ENCODE peak calls at places on chromosome 1, in four cellular contexts. One of them, this sample, is unnamed.

GRCh38 chr1:201535778-201536245 is 3.1 kb upstream of the NAV1 start:
- DNase-seq in BJ: no peak
- DNase-seq in neural progenitor cell: no peak
- DNase-seq in heart right ventricle: no peak
- DNase-seq in this sample: no peak

GRCh38 chr1:152626688-152627087 is 3.8 kb upstream of the LCE3A start:
- DNase-seq in BJ: no peak
- DNase-seq in neural progenitor cell: no peak
- DNase-seq in heart right ventricle: no peak
- DNase-seq in this sample: no peak

GRCh38 chr1:203038217-203038741 is 12.0 kb downstream of the PPFIA4 start:
- DNase-seq in BJ: no peak
- DNase-seq in neural progenitor cell: no peak
- DNase-seq in heart right ventricle: peak; percentile 69
- DNase-seq in this sample: peak; percentile 66

GRCh38 chr1:48498096-48498791 is 26.2 kb upstream of the SPATA6 start:
- DNase-seq in BJ: no peak
- DNase-seq in neural progenitor cell: peak; percentile 81
- DNase-seq in heart right ventricle: peak; percentile 80
- DNase-seq in this sample: peak; percentile 31

GRCh38 chr1:59285691-59286090 is 11.2 kb upstream of the FGGY start:
- DNase-seq in BJ: no peak
- DNase-seq in neural progenitor cell: no peak
- DNase-seq in heart right ventricle: no peak
- DNase-seq in this sample: peak; percentile 70

GRCh38 chr1:63112155-63112914 is 210.0 kb upstream of the FOXD3 start:
- DNase-seq in BJ: no peak
- DNase-seq in neural progenitor cell: peak; percentile 28
- DNase-seq in heart right ventricle: no peak
- DNase-seq in this sample: peak; percentile 79

GRCh38 chr1:13513885-13514546 is at the start of gene LRRC38:
- DNase-seq in BJ: no peak
- DNase-seq in neural progenitor cell: peak; percentile 65
- DNase-seq in heart right ventricle: peak; percentile 28
- DNase-seq in this sample: no peak

GRCh38 chr1:173406783-173407230 is 70.3 kb upstream of the PRDX6 start:
- DNase-seq in BJ: no peak
- DNase-seq in neural progenitor cell: no peak
- DNase-seq in heart right ventricle: no peak
- DNase-seq in this sample: no peak

GRCh38 chr1:24318988-24319863 is at the start of gene GRHL3:
- DNase-seq in BJ: no peak
- DNase-seq in neural progenitor cell: no peak
- DNase-seq in heart right ventricle: no peak
- DNase-seq in this sample: no peak

GRCh38 chr1:11062965-11063401 is 3.2 kb upstream of the SRM start:
- DNase-seq in BJ: no peak
- DNase-seq in neural progenitor cell: no peak
- DNase-seq in heart right ventricle: no peak
- DNase-seq in this sample: peak; percentile 77

GRCh38 chr1:172246521-172247390 is 173.7 kb upstream of the C1orf105 start:
- DNase-seq in BJ: no peak
- DNase-seq in neural progenitor cell: no peak
- DNase-seq in heart right ventricle: no peak
- DNase-seq in this sample: no peak

GRCh38 chr1:221316491-221317056 is 425.3 kb downstream of the DUSP10 start:
- DNase-seq in BJ: peak; percentile 47
- DNase-seq in neural progenitor cell: no peak
- DNase-seq in heart right ventricle: no peak
- DNase-seq in this sample: peak; percentile 29

GRCh38 chr1:214899908-214900470 is 182.5 kb upstream of the KCNK2 start:
- DNase-seq in BJ: no peak
- DNase-seq in neural progenitor cell: peak; percentile 49
- DNase-seq in heart right ventricle: no peak
- DNase-seq in this sample: peak; percentile 32

GRCh38 chr1:214551436-214552173 is at the start of gene PTPN14:
- DNase-seq in BJ: peak; percentile 77
- DNase-seq in neural progenitor cell: peak; percentile 98
- DNase-seq in heart right ventricle: peak; percentile 89
- DNase-seq in this sample: peak; percentile 80

GRCh38 chr1:230865062-230865817 is 3.1 kb downstream of the C1orf198 start:
- DNase-seq in BJ: no peak
- DNase-seq in neural progenitor cell: no peak
- DNase-seq in heart right ventricle: no peak
- DNase-seq in this sample: no peak

GRCh38 chr1:152933196-152933595 is 13.8 kb upstream of the SPRR5 start:
- DNase-seq in BJ: no peak
- DNase-seq in neural progenitor cell: no peak
- DNase-seq in heart right ventricle: no peak
- DNase-seq in this sample: no peak

GRCh38 chr1:229433364-229434004 is 410 bp downstream of the ACTA1 start:
- DNase-seq in BJ: no peak
- DNase-seq in neural progenitor cell: no peak
- DNase-seq in heart right ventricle: no peak
- DNase-seq in this sample: no peak

GRCh38 chr1:31297273-31298247 is 728 bp downstream of the ZCCHC17 start:
- DNase-seq in BJ: no peak
- DNase-seq in neural progenitor cell: peak; percentile 29
- DNase-seq in heart right ventricle: no peak
- DNase-seq in this sample: no peak

GRCh38 chr1:156658496-156658895 is 16.6 kb downstream of the BCAN start:
- DNase-seq in BJ: no peak
- DNase-seq in neural progenitor cell: no peak
- DNase-seq in heart right ventricle: no peak
- DNase-seq in this sample: no peak
- TF ChIP-seq CTCF in BJ: no peak
- TF ChIP-seq CTCF in neural progenitor cell: no peak
- TF ChIP-seq CTCF in heart right ventricle: no peak
- TF ChIP-seq CTCF in this sample: no peak

DNA sequence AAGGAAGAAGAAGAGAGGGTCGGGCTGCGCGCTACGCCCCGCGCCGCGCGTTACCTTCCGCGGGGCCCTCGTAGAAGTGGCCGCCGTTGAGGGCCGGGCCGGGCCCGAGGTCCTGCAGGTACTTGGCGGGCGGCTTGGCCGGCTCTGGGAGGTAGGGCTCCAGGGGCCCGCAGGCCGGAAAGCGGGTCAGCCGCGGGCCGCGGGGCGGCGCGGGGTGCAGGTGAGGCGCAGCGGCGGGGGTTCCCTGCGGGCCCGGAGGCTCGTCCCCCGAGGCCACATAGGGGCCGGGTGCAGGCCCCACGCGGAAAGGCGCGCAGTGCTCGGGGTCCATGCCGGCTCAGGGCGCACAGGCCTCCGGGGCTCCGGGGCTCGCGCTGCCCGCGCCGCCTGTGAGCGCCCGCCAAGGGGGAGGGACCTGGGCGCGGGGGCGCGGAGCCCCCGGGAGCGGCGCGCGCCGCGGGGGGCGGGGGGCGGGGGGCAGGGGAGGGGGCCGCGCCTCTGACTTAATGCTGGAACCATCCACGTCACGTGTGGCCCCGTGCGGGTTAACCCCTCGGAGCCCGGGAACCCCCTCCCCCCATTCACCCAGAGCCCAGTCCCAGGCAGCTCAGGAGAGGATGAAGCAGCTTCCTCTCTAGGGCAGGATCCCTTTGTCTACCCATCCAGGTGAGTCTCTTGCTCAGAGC is at the start of gene ALX3:
- DNase-seq in BJ: no peak
- DNase-seq in neural progenitor cell: peak; percentile 51
- DNase-seq in heart right ventricle: no peak
- DNase-seq in this sample: no peak
- H3K4me3 ChIP-seq in BJ: peak within 1 kb of the TSS; percentile 43
- H3K4me3 ChIP-seq in neural progenitor cell: peak within 1 kb of the TSS; percentile 50
- H3K4me3 ChIP-seq in heart right ventricle: peak within 1 kb of the TSS; percentile 14
- H3K4me3 ChIP-seq in this sample: no peak within 1 kb of the TSS

DNA sequence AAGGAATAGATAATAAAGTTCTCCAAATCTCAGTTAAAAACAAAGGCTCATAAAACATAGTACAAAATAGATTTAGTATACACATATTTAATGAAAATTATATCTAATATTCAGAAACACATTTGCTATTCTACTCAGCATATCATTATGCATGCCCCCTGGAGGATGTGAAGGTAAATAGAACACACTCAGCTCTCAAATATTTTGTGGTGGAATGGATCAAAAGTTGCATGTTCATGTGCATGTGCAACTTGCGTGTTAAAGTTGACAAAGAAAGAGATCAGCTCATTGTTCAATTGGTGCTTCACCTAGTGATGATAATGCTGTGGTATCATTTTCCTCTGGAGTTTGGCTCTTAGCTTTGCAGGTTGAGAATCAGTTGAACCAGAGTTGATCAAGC is 4.9 kb upstream of the ZNF644 start:
- DNase-seq in BJ: no peak
- DNase-seq in neural progenitor cell: no peak
- DNase-seq in heart right ventricle: no peak
- DNase-seq in this sample: no peak
- TF ChIP-seq CTCF in BJ: peak; percentile 43
- TF ChIP-seq CTCF in neural progenitor cell: no peak
- TF ChIP-seq CTCF in heart right ventricle: peak; percentile 23
- TF ChIP-seq CTCF in this sample: peak; percentile 31

DNA sequence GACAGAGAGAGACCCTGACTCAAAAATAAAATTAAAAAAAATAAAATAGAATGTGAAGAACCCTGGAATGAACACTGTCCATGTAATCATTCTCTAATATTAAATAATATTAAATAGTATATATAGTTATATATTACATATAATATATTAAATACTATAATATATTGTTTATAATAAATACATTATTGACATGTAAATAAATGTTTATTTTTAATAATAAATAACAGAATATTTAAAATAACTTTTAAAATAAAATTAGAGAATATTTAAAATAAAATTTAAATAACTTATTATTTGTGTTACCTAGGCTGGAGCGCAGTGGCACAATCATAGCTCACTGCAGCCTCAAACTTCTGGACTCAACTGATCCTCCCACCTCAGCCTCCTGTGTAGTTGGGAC is 32.1 kb downstream of the TRAF5 start:
- DNase-seq in BJ: no peak
- DNase-seq in neural progenitor cell: no peak
- DNase-seq in heart right ventricle: no peak
- DNase-seq in this sample: no peak
- H3K4me3 ChIP-seq in BJ: no peak overlapping the region
- H3K4me3 ChIP-seq in neural progenitor cell: no peak overlapping the region
- H3K4me3 ChIP-seq in heart right ventricle: no peak overlapping the region
- H3K4me3 ChIP-seq in this sample: no peak overlapping the region

GRCh38 chr1:235637756-235638155 is 11.8 kb downstream of the GNG4 start:
- DNase-seq in BJ: no peak
- DNase-seq in neural progenitor cell: no peak
- DNase-seq in heart right ventricle: no peak
- DNase-seq in this sample: no peak

GRCh38 chr1:235639586-235640205 is 9.9 kb downstream of the GNG4 start:
- DNase-seq in BJ: no peak
- DNase-seq in neural progenitor cell: no peak
- DNase-seq in heart right ventricle: no peak
- DNase-seq in this sample: no peak

GRCh38 chr1:235633220-235633540 is 16.4 kb downstream of the GNG4 start:
- DNase-seq in BJ: no peak
- DNase-seq in neural progenitor cell: no peak
- DNase-seq in heart right ventricle: no peak
- DNase-seq in this sample: no peak

GRCh38 chr1:235632538-235633219 is 16.9 kb downstream of the GNG4 start:
- DNase-seq in BJ: no peak
- DNase-seq in neural progenitor cell: peak; percentile 46
- DNase-seq in heart right ventricle: no peak
- DNase-seq in this sample: peak; percentile 14

GRCh38 chr1:235635938-235636663 is 13.5 kb downstream of the GNG4 start:
- DNase-seq in BJ: no peak
- DNase-seq in neural progenitor cell: no peak
- DNase-seq in heart right ventricle: no peak
- DNase-seq in this sample: no peak
- TF ChIP-seq CTCF in BJ: no peak
- TF ChIP-seq CTCF in neural progenitor cell: peak; percentile 14
- TF ChIP-seq CTCF in heart right ventricle: no peak
- TF ChIP-seq CTCF in this sample: no peak

DNA sequence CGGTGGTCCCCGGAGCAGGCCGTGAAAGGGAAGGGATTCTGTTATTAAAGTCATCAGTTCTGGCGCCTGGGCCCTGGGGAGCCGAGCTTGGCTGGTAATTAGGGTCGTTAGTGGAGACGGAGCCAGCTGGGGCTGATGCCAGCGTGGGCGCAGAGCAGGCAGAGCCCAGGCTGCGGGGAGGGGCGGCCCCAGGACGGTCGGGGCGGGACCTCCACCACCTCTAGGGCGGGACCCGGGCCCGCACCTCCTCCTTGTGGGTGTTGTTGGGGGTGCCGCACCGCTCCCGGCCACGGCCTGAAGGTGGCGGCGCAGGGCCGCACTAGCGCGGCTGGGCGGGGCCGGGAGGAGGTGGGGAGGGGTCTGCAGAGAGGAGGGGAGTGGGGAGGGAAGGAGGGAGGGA is 470.6 kb downstream of the PTPRU start:
- DNase-seq in BJ: no peak
- DNase-seq in neural progenitor cell: peak; percentile 92
- DNase-seq in heart right ventricle: no peak
- DNase-seq in this sample: no peak
- H3K4me3 ChIP-seq in BJ: peak overlapping the region; percentile 9
- H3K4me3 ChIP-seq in neural progenitor cell: peak overlapping the region; percentile 35
- H3K4me3 ChIP-seq in heart right ventricle: no peak overlapping the region
- H3K4me3 ChIP-seq in this sample: no peak overlapping the region

DNA sequence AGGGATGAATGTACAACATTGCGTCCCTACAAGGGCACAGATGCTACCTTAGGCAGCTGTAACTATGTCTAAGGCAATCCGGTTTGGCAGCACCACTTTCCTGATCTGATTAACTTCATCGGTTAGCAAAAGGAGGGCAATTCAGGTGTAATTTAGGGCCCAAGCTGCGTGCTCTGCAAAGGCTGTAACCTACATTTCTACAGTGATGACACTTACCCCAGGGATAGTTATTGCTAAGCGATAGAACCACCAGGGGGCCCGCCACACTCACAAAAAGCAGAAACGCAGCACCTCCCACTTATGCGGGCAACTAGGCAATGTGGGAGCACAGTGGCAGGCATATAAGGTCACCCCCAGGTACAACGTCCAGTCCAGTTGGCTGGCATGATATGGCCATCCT is 113.5 kb downstream of the GDAP2 start:
- DNase-seq in BJ: no peak
- DNase-seq in neural progenitor cell: no peak
- DNase-seq in heart right ventricle: no peak
- DNase-seq in this sample: no peak
- TF ChIP-seq CTCF in BJ: no peak
- TF ChIP-seq CTCF in neural progenitor cell: no peak
- TF ChIP-seq CTCF in heart right ventricle: no peak
- TF ChIP-seq CTCF in this sample: no peak

GRCh38 chr1:78630600-78630999 is 10.4 kb downstream of the IFI44L start:
- DNase-seq in BJ: no peak
- DNase-seq in neural progenitor cell: no peak
- DNase-seq in heart right ventricle: no peak
- DNase-seq in this sample: no peak

GRCh38 chr1:78627321-78627720 is 7.1 kb downstream of the IFI44L start:
- DNase-seq in BJ: no peak
- DNase-seq in neural progenitor cell: no peak
- DNase-seq in heart right ventricle: no peak
- DNase-seq in this sample: no peak

DNA sequence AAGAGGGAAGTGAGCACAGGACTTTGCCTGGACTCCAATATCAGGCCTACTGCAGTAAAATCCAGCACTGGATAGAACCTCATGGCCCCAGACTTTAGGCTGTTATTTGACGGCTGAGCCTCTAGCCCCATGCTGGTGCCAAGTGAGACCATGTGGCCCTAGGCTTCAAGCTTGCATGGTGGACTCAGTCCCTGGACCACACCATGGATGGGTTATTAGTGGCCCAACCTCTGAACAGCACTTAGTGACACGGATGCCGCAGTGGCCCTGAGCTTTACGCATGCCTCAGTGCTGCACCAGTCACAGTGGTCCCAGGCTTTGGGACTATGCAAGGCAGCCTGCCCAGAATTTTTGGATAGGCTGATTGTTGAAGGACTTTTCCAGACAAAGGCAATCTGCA is 13.0 kb downstream of the IFI44L start:
- DNase-seq in BJ: no peak
- DNase-seq in neural progenitor cell: no peak
- DNase-seq in heart right ventricle: no peak
- DNase-seq in this sample: no peak
- H3K4me3 ChIP-seq in BJ: no peak overlapping the region
- H3K4me3 ChIP-seq in neural progenitor cell: no peak overlapping the region
- H3K4me3 ChIP-seq in heart right ventricle: no peak overlapping the region
- H3K4me3 ChIP-seq in this sample: no peak overlapping the region